ENCODE peak calls at places on chromosomes 16 and 17, in six cellular contexts. L, J, H, S, G and P are unnamed samples.
A peak's percentile ranks its signal among the peaks of the same experiment; 100 is the strongest.

GRCh38 chr16:67844441-67844840 is 2.3 kb upstream of the NUTF2 start:
- DNase-seq in L (no peak), J (no peak), H (no peak), S (no peak), G (peak; percentile 37), P (no peak)

GRCh38 chr16:27566417-27566816 is 16.5 kb downstream of the KATNIP start:
- DNase-seq in L (no peak), J (no peak), H (no peak), S (no peak), G (no peak), P (no peak)

GRCh38 chr17:14198013-14198412 is 38.6 kb downstream of the CDRT15 start:
- DNase-seq in L (peak; percentile 61), J (no peak), H (no peak), S (no peak), G (no peak), P (no peak)

GRCh38 chr16:27844826-27845225 is 218.7 kb downstream of the GSG1L start:
- DNase-seq in L (no peak), J (no peak), H (no peak), S (no peak), G (no peak), P (no peak)

GRCh38 chr17:30337393-30337999 is 3.6 kb upstream of the TMIGD1 start:
- DNase-seq in L (no peak), J (no peak), H (no peak), S (no peak), G (no peak), P (no peak)

GRCh38 chr17:40340880-40341807 is 23.4 kb downstream of the GJD3 start:
- DNase-seq in L (peak; percentile 80), J (peak; percentile 90), H (peak; percentile 87), S (peak; percentile 94), G (peak; percentile 90), P (peak; percentile 63)

GRCh38 chr17:77892469-77893143 is 65.9 kb upstream of the TNRC6C start:
- DNase-seq in L (peak; percentile 66), J (no peak), H (no peak), S (no peak), G (no peak), P (no peak)

GRCh38 chr17:76074390-76075363 is at the start of gene GALR2:
- DNase-seq in L (peak; percentile 47), J (no peak), H (no peak), S (no peak), G (no peak), P (no peak)

GRCh38 chr17:1186923-1187771 is 7.4 kb upstream of the ABR start:
- DNase-seq in L (peak; percentile 90), J (peak; percentile 93), H (peak; percentile 88), S (peak; percentile 60), G (peak; percentile 94), P (peak; percentile 78)

GRCh38 chr17:50052822-50053653 is 2.9 kb upstream of the ITGA3 start:
- DNase-seq in L (no peak), J (no peak), H (peak; percentile 71), S (no peak), G (no peak), P (no peak)

GRCh38 chr17:75151893-75152292 is 2.4 kb downstream of the JPT1 start:
- DNase-seq in L (no peak), J (no peak), H (no peak), S (no peak), G (no peak), P (no peak)

GRCh38 chr16:88993006-88993787 is 16.2 kb upstream of the CBFA2T3 start:
- DNase-seq in L (peak; percentile 82), J (no peak), H (no peak), S (no peak), G (no peak), P (no peak)

GRCh38 chr17:81991684-81992513 is 14.5 kb downstream of the ASPSCR1 start:
- DNase-seq in L (peak; percentile 24), J (peak; percentile 95), H (no peak), S (no peak), G (peak; percentile 87), P (peak; percentile 98)

GRCh38 chr17:64455993-64456885 is 7.3 kb downstream of the MILR1 start:
- DNase-seq in L (no peak), J (no peak), H (no peak), S (no peak), G (no peak), P (no peak)

GRCh38 chr17:13003454-13003851 is 14.4 kb downstream of the ELAC2 start:
- DNase-seq in L (no peak), J (no peak), H (no peak), S (no peak), G (no peak), P (no peak)

GRCh38 chr16:57920215-57920890 is 50.6 kb downstream of the CNGB1 start:
- DNase-seq in L (no peak), J (no peak), H (no peak), S (no peak), G (no peak), P (no peak)

GRCh38 chr17:65817951-65818350 is 256.5 kb upstream of the AXIN2 start:
- DNase-seq in L (no peak), J (no peak), H (no peak), S (no peak), G (no peak), P (no peak)

GRCh38 chr17:78995761-78996451 is 13.7 kb downstream of the CANT1 start:
- DNase-seq in L (no peak), J (no peak), H (no peak), S (no peak), G (no peak), P (no peak)